ENCODE peak calls at places on chromosomes 7 and 10, in eight cellular contexts. K is CD8-positive, alpha-beta T cell; B is fibroblast of lung; M is transverse colon; A is mammary epithelial cell; H is heart left ventricle; V is MM.1S; Y is SK-N-SH. O is an unnamed sample. For H3K4me1, the result is how much of the 10 kb centered on the place peaks cover.

GRCh38 chr10:48343106-48343505 is 36.6 kb downstream of the MAPK8 start:
- DNase-seq in B (no peak), H (no peak), M (no peak), K (no peak), V (no peak), Y (no peak), A (no peak), O (no peak)

GRCh38 chr7:117385340-117386124 is 41.8 kb downstream of the ASZ1 start:
- DNase-seq in A (peak), M (no peak), K (no peak), Y (peak), B (peak), V (peak), H (no peak), O (no peak)

GRCh38 chr7:45098983-45099839 is 10.4 kb upstream of the NACAD start:
- DNase-seq in B (no peak), V (no peak), Y (no peak), K (no peak), A (no peak), H (no peak), M (no peak), O (no peak)

GRCh38 chr7:55121249-55121648 is 102.4 kb downstream of the EGFR start:
- DNase-seq in Y (no peak), H (no peak), K (no peak), B (no peak), V (no peak), A (no peak), M (no peak), O (no peak)

GRCh38 chr10:64219271-64220025 is 698.2 kb downstream of the REEP3 start:
- DNase-seq in M (no peak), Y (no peak), H (no peak), K (no peak), V (peak), B (no peak), A (no peak), O (no peak)

GRCh38 chr7:51209426-51209825 is 107.2 kb downstream of the COBL start:
- DNase-seq in M (no peak), K (no peak), B (no peak), A (no peak), V (no peak), H (no peak), Y (no peak), O (no peak)

GRCh38 chr10:5951167-5951711 is 26.1 kb downstream of the IL15RA start:
- DNase-seq in M (no peak), H (peak), B (peak), K (no peak), A (peak), Y (no peak), V (no peak), O (peak)

GRCh38 chr7:113548561-113548960 is 370.2 kb downstream of the PPP1R3A start:
- DNase-seq in V (no peak), A (peak), Y (no peak), B (no peak), K (no peak), H (no peak), M (no peak), O (no peak)

GRCh38 chr7:77757589-77757988 is 40.6 kb downstream of the TMEM60 start:
- DNase-seq in Y (no peak), A (no peak), H (no peak), V (peak), K (no peak), B (no peak), M (no peak), O (no peak)

GRCh38 chr10:47253651-47254375 is 46.2 kb upstream of the GDF10 start:
- DNase-seq in A (no peak), H (peak), K (no peak), M (peak), V (no peak), Y (no peak), B (peak), O (peak)

GRCh38 chr10:5461914-5462840 is 37.2 kb downstream of the CALML5 start:
- DNase-seq in M (no peak), A (peak), H (no peak), Y (no peak), K (no peak), V (no peak), B (peak), O (no peak)

GRCh38 chr10:112835933-112836564 is 114.0 kb upstream of the TCF7L2 start:
- DNase-seq in M (peak), Y (no peak), H (peak), A (no peak), V (no peak), B (no peak), K (no peak), O (peak)

GRCh38 chr7:135690566-135690965 is 28.3 kb downstream of the STMP1 start:
- DNase-seq in V (no peak), Y (no peak), A (no peak), H (no peak), M (no peak), B (peak), K (no peak), O (no peak)

GRCh38 chr10:5588603-5589002 is 63.8 kb downstream of the CALML3 start:
- DNase-seq in B (no peak), Y (no peak), A (no peak), M (no peak), H (no peak), V (no peak), K (no peak), O (no peak)

GRCh38 chr7:140899883-140900282 is 24.8 kb downstream of the BRAF start:
- DNase-seq in M (no peak), K (no peak), H (no peak), V (no peak), B (no peak), Y (peak), A (no peak), O (no peak)

GRCh38 chr7:25014735-25015134 is 34.8 kb upstream of the OSBPL3 start:
- DNase-seq in H (no peak), V (no peak), M (no peak), A (peak), Y (no peak), K (no peak), B (peak), O (peak)

GRCh38 chr7:27641576-27642230 is 21.0 kb downstream of the HIBADH start:
- DNase-seq in B (peak), V (no peak), A (no peak), M (no peak), K (no peak), Y (no peak), H (no peak), O (no peak)

GRCh38 chr7:49986191-49986590 is 106.9 kb downstream of the ZPBP start:
- DNase-seq in Y (no peak), A (no peak), B (no peak), K (no peak), V (no peak), H (no peak), M (no peak), O (no peak)

GRCh38 chr7:141695803-141696289 is 6.1 kb downstream of the DENND11 start:
- DNase-seq in Y (no peak), A (no peak), H (no peak), K (no peak), M (peak), B (no peak), V (no peak), O (no peak)

GRCh38 chr7:192035-192649 is at the start of gene FAM20C:
- DNase-seq in Y (peak), A (peak), K (no peak), M (peak), H (peak), V (no peak), B (peak), O (peak)

GRCh38 chr10:20494474-20494873 is 402.6 kb downstream of the NEBL start:
- DNase-seq in Y (no peak), H (no peak), M (no peak), K (no peak), V (no peak), A (peak), B (peak), O (no peak)

GRCh38 chr10:14665304-14665703 is 109.4 kb downstream of the FAM107B start:
- DNase-seq in K (no peak), H (no peak), B (no peak), Y (no peak), A (peak), V (no peak), M (no peak), O (no peak)

GRCh38 chr7:46751471-46751870 is 830.4 kb upstream of the IGFBP3 start:
- DNase-seq in A (no peak), B (no peak), K (no peak), H (no peak), M (no peak), V (no peak), Y (no peak), O (no peak)

GRCh38 chr10:18345308-18345707 is 205.1 kb downstream of the CACNB2 start:
- DNase-seq in V (no peak), M (no peak), B (no peak), A (no peak), K (no peak), Y (no peak), H (no peak), O (no peak)

GRCh38 chr10:99740933-99741559 is 9.0 kb downstream of the CUTC start:
- DNase-seq in V (no peak), H (no peak), A (no peak), B (no peak), M (no peak), Y (no peak), K (no peak), O (no peak)

GRCh38 chr10:99740261-99740660 is 8.2 kb downstream of the CUTC start:
- DNase-seq in H (no peak), M (no peak), V (no peak), K (no peak), Y (no peak), A (no peak), B (no peak), O (no peak)

GRCh38 chr10:99743841-99744240 is 11.8 kb downstream of the CUTC start:
- DNase-seq in A (no peak), K (no peak), V (no peak), B (no peak), M (no peak), Y (no peak), H (no peak), O (no peak)

GRCh38 chr10:99742701-99743100 is 10.7 kb downstream of the CUTC start:
- DNase-seq in M (no peak), A (no peak), Y (no peak), H (no peak), B (peak), V (no peak), K (no peak), O (no peak)

GRCh38 chr10:99742240-99742639 is 10.2 kb downstream of the CUTC start:
- DNase-seq in M (no peak), V (no peak), A (no peak), Y (no peak), B (no peak), H (no peak), K (no peak), O (no peak)
- H3K4me3 ChIP-seq in M (no peak), V (no peak), A (no peak), Y (no peak), B (no peak), H (no peak), K (no peak), O (no peak)

GRCh38 chr10:73997806-73998622 is at the start of gene VCL:
- DNase-seq in K (peak), A (peak), V (peak), M (peak), B (peak), Y (peak), H (peak), O (peak)
- H3K4me1 ChIP-seq in K (under half), A (under half), V (under half), M (under half), B (under half), Y (under half), H (under half), O (under half)

GRCh38 chr10:95419399-95419798 is 128.6 kb upstream of the PDLIM1 start:
- DNase-seq in B (no peak), Y (no peak), H (no peak), M (no peak), A (no peak), K (no peak), V (no peak), O (no peak)
- H3K27ac ChIP-seq in B (no peak), Y (no peak), H (peak), M (peak), A (no peak), K (no peak), V (no peak), O (peak)

DNA sequence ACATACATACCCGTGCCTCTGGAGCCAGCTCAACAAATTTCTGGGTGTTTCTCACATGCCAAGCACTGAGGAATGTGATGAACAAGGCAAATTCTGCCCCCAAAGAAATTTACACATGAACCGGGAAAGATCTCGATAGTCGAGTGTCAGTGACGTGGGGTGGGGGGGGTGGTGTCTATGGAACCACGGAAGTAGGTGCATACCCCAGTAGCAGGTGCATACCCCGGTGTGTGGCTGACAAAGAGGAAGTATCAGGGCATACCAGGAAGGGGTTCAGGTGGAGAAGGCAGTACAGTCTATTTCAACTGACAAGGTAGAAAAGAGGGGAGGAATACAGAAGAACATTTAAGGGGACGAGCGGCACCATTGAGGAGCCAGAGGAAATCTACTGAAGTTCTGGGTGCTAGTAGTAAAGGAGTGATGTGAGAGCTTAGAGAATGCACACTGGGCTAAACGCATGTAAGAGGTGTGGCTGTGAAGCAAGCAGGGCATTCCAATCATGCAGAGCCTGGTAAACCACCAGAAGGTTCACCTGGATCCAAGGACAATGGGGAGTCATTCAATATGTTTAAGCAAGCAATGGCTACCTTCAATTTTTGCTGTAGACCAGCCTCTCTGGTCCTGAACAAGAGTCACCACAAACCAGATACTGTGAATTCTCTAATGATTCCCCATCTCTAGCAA is 6.2 kb downstream of the CCDC6 start:
- DNase-seq in A (no peak), B (no peak), Y (no peak), V (no peak), H (no peak), M (no peak), K (no peak), O (no peak)
- H3K4me3 ChIP-seq in A (no peak), B (no peak), Y (no peak), V (no peak), H (no peak), M (no peak), K (no peak), O (no peak)

GRCh38 chr7:21426958-21427860 is 674 bp upstream of the SP4 start:
- DNase-seq in V (peak), A (peak), K (peak), M (peak), H (peak), B (peak), Y (peak), O (peak)
- H3K4me1 ChIP-seq in V (under half), A (under half), K (under half), M (under half), H (under half), B (under half), Y (under half), O (under half)

GRCh38 chr7:151247016-151247580 is 1.4 kb downstream of the SMARCD3 start:
- DNase-seq in M (no peak), K (no peak), B (no peak), A (no peak), V (no peak), H (peak), Y (peak), O (no peak)
- H3K27ac ChIP-seq in M (peak), K (no peak), B (peak), A (no peak), V (no peak), H (peak), Y (peak), O (peak)

GRCh38 chr10:93478873-93479272 is 3.3 kb downstream of the MYOF start:
- DNase-seq in Y (no peak), K (no peak), A (no peak), M (no peak), H (no peak), V (no peak), B (no peak), O (peak)
- H3K4me3 ChIP-seq in Y (no peak), K (no peak), A (no peak), M (no peak), H (no peak), V (no peak), B (peak), O (no peak)

DNA sequence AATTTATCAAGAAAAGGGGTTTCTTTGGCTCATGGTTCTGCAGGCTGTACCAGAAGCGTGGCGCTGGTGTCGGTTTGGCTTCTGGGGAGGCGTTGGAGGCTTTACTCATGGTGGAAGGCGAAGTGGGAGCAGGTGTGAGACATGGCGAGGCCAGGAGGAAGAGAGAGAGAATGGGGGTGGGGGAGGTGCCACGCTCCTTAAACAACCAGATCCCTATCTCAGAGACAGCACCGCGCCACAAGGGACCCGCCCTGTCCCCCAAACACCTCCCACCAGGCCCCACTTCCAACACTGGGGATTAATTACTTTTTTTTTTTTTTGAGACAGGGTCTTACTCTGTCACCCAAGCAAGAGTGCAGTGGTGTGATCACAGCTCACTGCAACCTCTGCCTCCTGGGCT is 18.0 kb upstream of the SH2B2 start:
- DNase-seq in A (no peak), V (no peak), K (no peak), M (no peak), B (no peak), Y (no peak), H (peak), O (no peak)
- H3K4me1 ChIP-seq in A (under half), V (under half), K (under half), M (under half), B (under half), Y (under half), H (under half), O (under half)

DNA sequence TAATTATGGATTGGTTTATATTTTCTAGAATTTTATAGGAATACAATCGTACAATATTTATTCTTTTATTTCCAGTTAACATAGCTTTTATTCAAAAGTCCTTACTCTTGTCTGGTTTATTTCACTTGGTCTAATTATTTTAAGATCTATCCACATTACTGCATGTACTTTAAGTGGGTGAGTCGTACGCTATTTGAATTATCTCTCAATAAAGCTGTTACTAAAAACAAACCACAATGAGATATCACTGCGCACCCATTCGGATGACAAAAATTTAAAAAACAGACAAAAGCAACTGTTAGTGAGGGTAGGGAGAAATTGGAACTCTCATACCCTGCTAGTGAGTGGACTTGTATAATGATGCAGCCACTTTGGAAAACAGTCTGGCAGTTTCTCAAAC is 30.2 kb upstream of the TNPO3 start:
- DNase-seq in M (no peak), H (no peak), A (no peak), K (no peak), V (no peak), Y (no peak), B (peak), O (no peak)
- H3K27ac ChIP-seq in M (no peak), H (no peak), A (no peak), K (no peak), V (no peak), Y (no peak), B (no peak), O (no peak)

GRCh38 chr7:5634107-5634950 is 147.1 kb downstream of the RNF216 start:
- DNase-seq in B (peak), H (peak), Y (peak), V (no peak), M (peak), A (no peak), K (no peak), O (peak)
- H3K4me3 ChIP-seq in B (peak), H (peak), Y (peak), V (no peak), M (no peak), A (no peak), K (no peak), O (no peak)